ENCODE peak calls at places on chromosome 16, in eight cellular contexts. D is gastrocnemius medialis, Y is breast epithelium, N is IMR-90, F is A549, E is prostate gland, O is endothelial cell of umbilical vein, V is body of pancreas. T is an unnamed sample.

GRCh38 chr16:11134722-11135121 is 121.3 kb downstream of the SOCS1 start:
- DNase-seq in N (no peak), O (no peak), Y (no peak), E (no peak), D (peak; percentile 62), F (no peak), V (no peak), T (no peak)

GRCh38 chr16:84369938-84370627 is 1.7 kb downstream of the ATP2C2 start:
- DNase-seq in Y (no peak), N (no peak), E (no peak), D (no peak), O (no peak), V (peak; percentile 15), F (no peak), T (no peak)

GRCh38 chr16:74623214-74623842 is 16.4 kb upstream of the GLG1 start:
- DNase-seq in D (no peak), F (peak; percentile 68), N (peak; percentile 68), E (no peak), V (no peak), O (peak; percentile 73), Y (no peak), T (no peak)

GRCh38 chr16:47711809-47712208 is 250.7 kb downstream of the PHKB start:
- DNase-seq in Y (no peak), V (no peak), F (no peak), E (no peak), O (no peak), N (no peak), D (no peak), T (no peak)

GRCh38 chr16:58280146-58280845 is 14.5 kb downstream of the PRSS54 start:
- DNase-seq in O (no peak), N (no peak), F (no peak), Y (no peak), V (no peak), D (no peak), E (no peak), T (no peak)

GRCh38 chr16:72355561-72355960 is 183.6 kb upstream of the PMFBP1 start:
- DNase-seq in N (peak; percentile 51), D (no peak), F (no peak), Y (no peak), V (no peak), E (no peak), O (no peak), T (no peak)

GRCh38 chr16:89324056-89325010 is 106.8 kb downstream of the ZNF778 start:
- DNase-seq in E (no peak), O (no peak), Y (no peak), N (peak; percentile 92), V (peak; percentile 2), D (peak; percentile 14), F (no peak), T (no peak)

GRCh38 chr16:27080870-27081269 is 14.1 kb downstream of the C16orf82 start:
- DNase-seq in Y (no peak), V (no peak), N (no peak), E (no peak), F (peak; percentile 37), D (no peak), O (no peak), T (no peak)

GRCh38 chr16:28210979-28211505 is 723 bp downstream of the XPO6 start:
- DNase-seq in F (peak; percentile 58), E (peak; percentile 27), O (peak; percentile 63), Y (peak; percentile 22), V (peak; percentile 66), N (peak; percentile 75), D (peak; percentile 73), T (peak; percentile 42)

GRCh38 chr16:20901441-20902112 is 1.0 kb downstream of the LYRM1 start:
- DNase-seq in O (peak; percentile 72), Y (peak; percentile 71), V (peak; percentile 53), F (peak; percentile 57), N (peak; percentile 54), D (peak; percentile 45), E (peak; percentile 57), T (peak; percentile 54)

GRCh38 chr16:75621170-75621477 is 2.0 kb downstream of the ADAT1 start:
- DNase-seq in N (peak; percentile 55), O (peak; percentile 58), Y (no peak), V (no peak), D (no peak), F (peak; percentile 44), E (no peak), T (no peak)

GRCh38 chr16:5526826-5527225 is 429.2 kb upstream of the EEF2KMT start:
- DNase-seq in F (no peak), N (no peak), E (no peak), V (no peak), Y (no peak), O (no peak), D (no peak), T (no peak)

GRCh38 chr16:46728804-46729203 is 19.3 kb downstream of the MYLK3 start:
- DNase-seq in E (no peak), N (no peak), F (no peak), O (no peak), V (no peak), D (no peak), Y (no peak), T (no peak)

GRCh38 chr16:27241658-27242057 is 26.9 kb downstream of the NSMCE1 start:
- DNase-seq in Y (no peak), N (peak; percentile 29), O (peak; percentile 80), E (no peak), D (no peak), V (no peak), F (no peak), T (no peak)

GRCh38 chr16:52005551-52005950 is 541.4 kb downstream of the TOX3 start:
- DNase-seq in D (no peak), E (no peak), V (no peak), F (no peak), O (no peak), Y (no peak), N (no peak), T (no peak)

DNA sequence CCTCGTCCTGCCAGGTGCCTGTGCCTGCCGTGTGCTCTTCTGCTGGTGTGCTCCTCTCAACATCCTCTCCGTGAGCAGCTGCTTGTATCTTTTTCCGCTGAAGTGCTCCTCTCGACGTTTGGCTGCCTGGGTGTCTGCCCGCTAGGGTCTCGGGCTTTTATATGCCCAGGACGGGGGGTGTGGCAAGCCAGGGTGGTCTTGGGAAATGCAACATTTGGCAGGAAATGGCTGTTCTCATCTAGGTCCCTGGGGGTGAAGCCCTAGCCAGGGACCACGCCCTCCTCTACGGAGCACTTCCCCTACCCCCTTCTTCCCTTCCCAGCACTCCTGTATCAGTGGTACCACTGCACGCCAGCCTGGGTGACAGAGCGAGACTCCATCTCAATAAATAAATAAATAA is 49.4 kb downstream of the IQCK start:
- DNase-seq in F (no peak), D (no peak), V (no peak), Y (no peak), N (no peak), O (no peak), E (no peak), T (no peak)
- H3K27ac ChIP-seq in F (no peak overlapping the region), D (no peak overlapping the region), V (no peak overlapping the region), Y (no peak overlapping the region), N (no peak overlapping the region), O (no peak overlapping the region), E (no peak overlapping the region), T (no peak overlapping the region)

GRCh38 chr16:30984669-30985400 is at the start of gene HSD3B7:
- DNase-seq in Y (peak; percentile 77), V (peak; percentile 90), E (peak; percentile 81), O (peak; percentile 69), F (peak; percentile 80), N (peak; percentile 68), D (peak; percentile 85), T (peak; percentile 90)

GRCh38 chr16:30987581-30988190 is 2.7 kb downstream of the HSD3B7 start:
- DNase-seq in D (no peak), O (no peak), N (no peak), F (no peak), Y (no peak), V (no peak), E (no peak), T (no peak)

GRCh38 chr16:30985401-30986128 is 558 bp downstream of the HSD3B7 start:
- DNase-seq in D (peak; percentile 75), O (no peak), E (peak; percentile 70), F (peak; percentile 65), Y (peak; percentile 70), V (peak; percentile 92), N (no peak), T (peak; percentile 37)

GRCh38 chr16:30983898-30984610 is 953 bp upstream of the HSD3B7 start:
- DNase-seq in Y (no peak), V (no peak), F (no peak), O (no peak), D (no peak), N (no peak), E (no peak), T (no peak)

GRCh38 chr16:30986129-30986991 is 1.4 kb downstream of the HSD3B7 start:
- DNase-seq in O (no peak), D (no peak), V (no peak), N (no peak), E (no peak), Y (no peak), F (no peak), T (no peak)
- H3K4me3 ChIP-seq in O (no peak overlapping the region), D (no peak overlapping the region), V (no peak overlapping the region), N (no peak overlapping the region), E (no peak overlapping the region), Y (peak overlapping the region; percentile 66), F (no peak overlapping the region), T (no peak overlapping the region)

GRCh38 chr16:66367968-66368891 is 1.7 kb downstream of the CDH5 start:
- DNase-seq in E (no peak), D (no peak), F (no peak), Y (no peak), N (no peak), O (peak; percentile 72), V (no peak), T (no peak)

GRCh38 chr16:66365588-66365987 is 903 bp upstream of the CDH5 start:
- DNase-seq in F (peak; percentile 42), E (no peak), N (peak; percentile 20), V (no peak), O (peak; percentile 80), Y (peak; percentile 56), D (peak; percentile 27), T (peak; percentile 39)

GRCh38 chr16:66364959-66365306 is 1.6 kb upstream of the CDH5 start:
- DNase-seq in F (no peak), O (no peak), V (no peak), Y (no peak), E (no peak), D (no peak), N (no peak), T (no peak)

GRCh38 chr16:66364117-66364958 is 2.2 kb upstream of the CDH5 start:
- DNase-seq in Y (peak; percentile 88), N (no peak), D (peak; percentile 46), F (peak; percentile 50), V (peak; percentile 23), E (peak; percentile 25), O (peak; percentile 85), T (peak; percentile 70)

GRCh38 chr16:66366433-66367299 is at the start of gene CDH5:
- DNase-seq in V (peak; percentile 33), F (no peak), D (peak; percentile 41), O (peak; percentile 90), Y (peak; percentile 82), E (peak; percentile 10), N (no peak), T (peak; percentile 62)
- TF ChIP-seq POLR2A in V (no peak), F (no peak), D (peak; percentile 73), O (peak; percentile 99), Y (no peak), E (no peak), N (no peak), T (peak; percentile 32)

DNA sequence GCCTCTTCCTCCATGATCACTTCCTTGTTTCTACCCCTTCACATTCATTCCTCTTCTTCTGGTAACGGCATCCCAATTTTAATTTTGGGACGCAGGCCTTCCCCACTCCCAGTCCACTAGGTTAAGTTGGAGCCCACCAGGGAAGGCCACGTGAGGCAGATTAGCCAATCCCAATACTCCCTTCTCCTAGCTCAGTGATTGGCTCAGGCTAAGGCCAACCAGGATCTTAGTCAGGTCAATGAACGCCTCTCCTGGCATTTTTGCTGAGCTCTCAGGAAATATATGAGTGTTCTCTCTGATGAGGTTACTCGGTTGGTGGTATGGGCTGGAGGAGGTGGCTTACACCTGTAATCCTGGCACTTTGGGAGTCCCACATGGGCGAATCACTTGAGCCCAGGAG is 15.4 kb downstream of the SEZ6L2 start:
- DNase-seq in Y (no peak), D (no peak), O (no peak), N (no peak), V (no peak), E (no peak), F (no peak), T (no peak)
- H3K27ac ChIP-seq in Y (no peak overlapping the region), D (no peak overlapping the region), O (no peak overlapping the region), N (no peak overlapping the region), V (no peak overlapping the region), E (no peak overlapping the region), F (no peak overlapping the region), T (no peak overlapping the region)

T was measured in uterus.